ENCODE peak calls at places on chromosomes 12 and 14, in four cellular contexts. E is right lobe of liver, K is mesenchymal stem cell, C is upper lobe of left lung. O is an unnamed sample. For H3K4me1 and H3K9me3, the result is how much of the 10 kb centered on the place peaks cover.

GRCh38 chr12:112347521-112347920 is 34.7 kb downstream of the HECTD4 start:
- DNase-seq in K (peak), E (no peak), C (no peak), O (peak)

GRCh38 chr12:103909811-103910210 is 20.4 kb upstream of the HSP90B1 start:
- DNase-seq in E (no peak), C (no peak), K (peak), O (no peak)

GRCh38 chr14:34632451-34632850 is 2.5 kb upstream of the SNX6 start:
- DNase-seq in C (no peak), K (no peak), E (no peak), O (no peak)

GRCh38 chr14:36975834-36976233 is 196.6 kb downstream of the SLC25A21 start:
- DNase-seq in K (peak), E (no peak), C (no peak), O (no peak)

GRCh38 chr14:94936901-94937321 is 167.0 kb upstream of the GSC start:
- DNase-seq in E (no peak), K (no peak), C (no peak), O (peak)

GRCh38 chr12:53174881-53175491 is 5.5 kb upstream of the ZNF740 start:
- DNase-seq in E (peak), C (peak), K (peak), O (peak)

GRCh38 chr14:60639677-60640076 is 9.6 kb downstream of the SIX1 start:
- DNase-seq in C (no peak), K (no peak), E (no peak), O (no peak)

GRCh38 chr12:14257303-14257733 is 108.2 kb upstream of the ATF7IP start:
- DNase-seq in K (no peak), E (no peak), C (no peak), O (no peak)

DNA sequence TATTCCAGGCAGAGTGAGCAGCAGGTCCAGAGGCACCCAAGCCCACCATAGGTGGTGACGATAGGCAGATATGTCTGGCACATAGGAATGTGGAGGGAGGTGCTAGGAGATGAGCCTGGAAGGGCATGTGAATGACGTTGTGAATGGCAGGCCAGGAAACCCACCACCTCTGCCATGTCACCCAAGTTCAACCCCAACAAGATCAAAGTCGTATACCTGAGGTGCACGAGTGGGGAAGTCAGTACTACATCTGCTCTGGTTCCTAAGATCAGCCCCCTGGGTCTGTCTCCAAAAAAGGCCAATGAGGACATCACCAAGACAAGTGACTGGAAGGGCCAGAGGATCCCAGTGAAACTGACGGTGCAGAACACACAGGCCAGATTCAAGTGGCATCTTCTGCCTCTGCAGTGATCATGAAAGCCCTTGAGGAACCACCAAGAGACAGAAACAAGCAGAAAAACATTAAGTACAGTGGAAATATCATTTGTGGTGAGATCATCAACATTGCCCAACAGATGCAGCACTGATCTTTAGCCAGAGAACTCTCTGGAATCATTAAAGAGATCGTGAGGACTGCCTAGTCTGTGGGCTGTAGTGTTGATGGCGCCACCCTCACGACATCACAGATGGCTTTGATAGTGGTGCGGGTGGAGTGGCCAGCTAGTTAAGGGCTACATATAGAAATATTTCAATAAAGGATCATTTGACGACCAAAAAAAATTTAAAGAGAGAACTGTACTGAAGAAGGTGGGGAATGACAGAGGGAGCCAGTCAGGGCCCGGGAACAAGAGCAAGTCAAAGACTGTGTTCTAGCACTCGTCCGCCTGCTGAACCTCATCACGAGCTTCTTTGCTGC is 99.7 kb downstream of the ZFP36L1 start:
- DNase-seq in E (no peak), C (peak), K (peak), O (peak)
- H3K4me1 ChIP-seq in E (under half), C (under half), K (under half), O (under half)

GRCh38 chr14:68801631-68802030 is 8.8 kb upstream of the ZFP36L1 start:
- DNase-seq in K (no peak), C (no peak), E (no peak), O (no peak)
- H3K9me3 ChIP-seq in K (under half), C (under half), E (under half), O (under half)

GRCh38 chr12:122848471-122849351 is 13.5 kb downstream of the HIP1R start:
- DNase-seq in C (no peak), K (no peak), E (no peak), O (peak)

GRCh38 chr12:122850048-122850445 is 14.8 kb downstream of the HIP1R start:
- DNase-seq in E (no peak), C (no peak), K (no peak), O (peak)

GRCh38 chr12:122850695-122851350 is 15.6 kb downstream of the HIP1R start:
- DNase-seq in C (no peak), K (peak), E (no peak), O (peak)

GRCh38 chr12:122847921-122848421 is 12.7 kb downstream of the HIP1R start:
- DNase-seq in C (no peak), E (no peak), K (no peak), O (peak)

GRCh38 chr12:122849352-122850047 is 14.2 kb downstream of the HIP1R start:
- DNase-seq in C (peak), E (no peak), K (no peak), O (peak)
- H3K4me3 ChIP-seq in C (no peak), E (no peak), K (no peak), O (no peak)

DNA sequence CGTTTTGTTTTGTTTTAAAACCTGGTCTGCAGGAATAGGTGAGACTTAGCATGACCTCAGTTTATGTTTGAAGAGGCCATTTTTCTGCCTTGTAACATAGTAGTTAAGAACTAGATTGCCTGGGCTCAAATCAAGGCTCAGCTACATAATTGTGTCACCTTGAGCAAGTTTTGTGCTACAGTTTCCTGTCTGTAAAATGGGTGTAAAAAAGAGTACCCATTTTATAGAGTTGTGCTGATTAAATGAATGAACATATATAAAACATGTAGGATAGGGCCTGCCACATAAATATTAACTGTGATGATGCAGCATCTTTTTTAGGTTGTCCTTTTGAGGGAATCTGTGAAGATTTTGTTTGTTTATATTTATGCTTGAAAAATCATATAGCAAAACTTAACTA is 7.2 kb downstream of the WNK1 start:
- DNase-seq in K (no peak), E (no peak), C (no peak), O (no peak)
- H3K4me1 ChIP-seq in K (under half), E (under half), C (under half), O (under half)

DNA sequence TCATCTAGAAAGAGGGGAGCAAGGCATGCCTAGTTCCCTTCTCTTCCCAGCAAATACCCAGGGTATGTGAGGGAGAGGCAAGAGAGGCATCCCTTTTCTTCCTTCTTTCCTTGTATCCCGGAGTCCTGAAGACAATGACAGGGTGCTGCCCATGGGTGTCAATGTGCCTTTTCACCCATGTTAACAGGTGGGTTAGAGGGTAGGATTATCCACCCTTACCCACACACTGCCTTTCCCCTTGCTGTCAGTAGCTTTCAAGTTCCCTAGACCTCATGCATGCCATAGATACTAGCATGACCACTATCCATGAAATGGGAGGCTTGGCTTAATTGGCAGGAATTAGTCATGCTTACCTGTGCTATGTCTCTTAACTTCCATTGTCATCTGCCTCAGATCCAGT is 36.3 kb upstream of the PCNX1 start:
- DNase-seq in E (no peak), K (no peak), C (no peak), O (no peak)
- H3K9me3 ChIP-seq in E (under half), K (under half), C (under half), O (under half)

GRCh38 chr12:114669501-114670256 is 14.3 kb downstream of the TBX3 start:
- DNase-seq in E (no peak), C (no peak), K (peak), O (peak)
- H3K4me3 ChIP-seq in E (peak), C (peak), K (peak), O (no peak)

DNA sequence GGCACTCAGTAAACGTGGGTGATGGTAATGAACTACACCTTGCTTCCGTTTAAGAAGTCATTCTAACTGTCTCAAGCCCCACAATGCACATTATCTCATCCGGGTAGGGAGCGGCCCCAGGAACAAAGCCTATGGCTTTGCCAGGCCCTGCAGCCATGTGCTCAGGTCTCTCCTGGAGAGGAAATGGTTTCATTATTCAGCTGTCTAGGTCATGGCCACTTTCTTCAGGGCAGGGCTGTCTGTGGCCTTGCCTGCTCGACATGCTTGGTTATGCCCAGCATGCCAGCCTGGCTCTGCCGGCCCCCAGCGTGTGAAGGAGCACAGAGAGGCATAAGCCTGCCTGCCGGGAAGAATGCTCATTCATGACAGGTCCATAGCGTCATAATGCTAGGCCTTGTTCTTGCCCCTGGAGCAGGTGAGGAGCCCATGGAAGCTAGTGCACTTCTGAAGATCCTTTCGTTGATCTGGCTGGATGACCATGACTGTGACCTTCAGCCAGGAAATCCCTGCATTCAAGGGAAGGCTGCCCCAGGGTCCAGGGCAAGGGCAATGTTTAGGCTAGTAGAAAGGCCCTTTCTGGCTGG is 26.3 kb upstream of the FOS start:
- DNase-seq in C (no peak), E (peak), K (no peak), O (no peak)
- H3K4me1 ChIP-seq in C (under half), E (under half), K (under half), O (under half)